ENCODE peak calls at places on chromosomes 13 and 19, in eight cellular contexts. W is lower lobe of right lung, Z is OCI-LY7, E is AG09319, T is brain microvascular endothelial cell, A is fibroblast of pulmonary artery, N is AG09309, D is activated B cell treated with CpG ODN at 0.5 μM for 24 hours. H is an unnamed sample.
A peak's percentile ranks its signal among the peaks of the same experiment; 100 is the strongest.

GRCh38 chr13:100549316-100549715 is 39.3 kb downstream of the GGACT start:
- DNase-seq in Z (no peak), W (no peak), N (no peak), T (no peak), A (no peak), D (no peak), E (no peak), H (no peak)

GRCh38 chr13:22945321-22946226 is 235.2 kb upstream of the SGCG start:
- DNase-seq in E (no peak), D (no peak), W (no peak), A (no peak), T (no peak), N (no peak), Z (no peak), H (no peak)

GRCh38 chr13:40220299-40220935 is 446.0 kb downstream of the FOXO1 start:
- DNase-seq in W (no peak), E (no peak), D (no peak), N (no peak), T (peak; percentile 59), A (peak; percentile 48), Z (no peak), H (no peak)

GRCh38 chr19:9917322-9917721 is 19.0 kb downstream of the OLFM2 start:
- DNase-seq in Z (peak; percentile 61), W (no peak), T (peak; percentile 66), N (no peak), A (peak; percentile 47), E (no peak), D (no peak), H (no peak)

GRCh38 chr19:33720155-33720493 is 76.5 kb upstream of the KCTD15 start:
- DNase-seq in N (no peak), W (no peak), A (no peak), Z (no peak), T (no peak), D (no peak), E (no peak), H (no peak)

GRCh38 chr19:16342002-16342715 is 17.5 kb downstream of the KLF2 start:
- DNase-seq in A (no peak), E (no peak), Z (peak; percentile 73), D (peak; percentile 59), T (no peak), N (no peak), W (no peak), H (peak; percentile 74)

GRCh38 chr19:6216996-6217751 is 62.6 kb downstream of the MLLT1 start:
- DNase-seq in A (peak; percentile 60), Z (no peak), E (no peak), W (peak; percentile 79), T (peak; percentile 22), D (no peak), N (no peak), H (no peak)

GRCh38 chr19:18756896-18757295 is 34.2 kb downstream of the COMP start:
- DNase-seq in N (no peak), T (no peak), Z (no peak), D (no peak), E (no peak), W (peak; percentile 65), A (no peak), H (no peak)

GRCh38 chr19:39078436-39079200 is 5.5 kb upstream of the ACP7 start:
- DNase-seq in E (peak; percentile 82), D (no peak), Z (no peak), T (peak; percentile 94), N (peak; percentile 96), W (no peak), A (peak; percentile 96), H (no peak)

GRCh38 chr13:44313674-44314073 is 60.0 kb upstream of the SERP2 start:
- DNase-seq in A (peak; percentile 63), E (no peak), T (peak; percentile 87), W (no peak), Z (no peak), D (no peak), N (peak; percentile 61), H (no peak)

GRCh38 chr19:6604906-6605305 is 14.0 kb upstream of the CD70 start:
- DNase-seq in W (no peak), A (no peak), N (no peak), T (no peak), Z (peak; percentile 92), E (no peak), D (no peak), H (no peak)

GRCh38 chr13:106052200-106052767 is 483.2 kb downstream of the EFNB2 start:
- DNase-seq in Z (no peak), D (no peak), W (no peak), E (no peak), A (no peak), T (no peak), N (peak; percentile 5), H (no peak)

GRCh38 chr13:112657850-112658445 is 31.9 kb upstream of the ATP11A start:
- DNase-seq in T (peak; percentile 83), E (no peak), A (peak; percentile 78), W (peak; percentile 16), N (peak; percentile 34), Z (no peak), D (no peak), H (no peak)

GRCh38 chr13:79434578-79434977 is 28.5 kb upstream of the RBM26 start:
- DNase-seq in A (peak; percentile 57), E (no peak), Z (no peak), N (peak; percentile 44), W (no peak), D (no peak), T (peak; percentile 57), H (no peak)

GRCh38 chr19:1850809-1851544 is 2.7 kb upstream of the REXO1 start:
- DNase-seq in T (no peak), N (no peak), E (no peak), D (no peak), A (no peak), W (no peak), Z (no peak), H (no peak)

GRCh38 chr19:28608292-28608691 is 604.7 kb downstream of the UQCRFS1 start:
- DNase-seq in D (no peak), W (no peak), A (no peak), Z (no peak), E (no peak), T (no peak), N (no peak), H (no peak)

GRCh38 chr19:28612275-28612769 is 600.6 kb downstream of the UQCRFS1 start:
- DNase-seq in W (no peak), N (no peak), D (no peak), E (no peak), Z (no peak), T (no peak), A (no peak), H (no peak)

GRCh38 chr19:28609091-28609755 is 603.7 kb downstream of the UQCRFS1 start:
- DNase-seq in D (no peak), W (no peak), E (no peak), Z (no peak), T (no peak), N (no peak), A (no peak), H (no peak)

GRCh38 chr19:28609944-28610343 is 603.0 kb downstream of the UQCRFS1 start:
- DNase-seq in A (no peak), W (no peak), Z (no peak), N (no peak), E (no peak), D (no peak), T (no peak), H (no peak)

GRCh38 chr19:28610731-28611130 is 602.2 kb downstream of the UQCRFS1 start:
- DNase-seq in N (no peak), Z (no peak), T (no peak), E (no peak), W (no peak), A (no peak), D (no peak), H (no peak)
- TF ChIP-seq CTCF in N (no peak), Z (no peak), T (no peak), E (no peak), W (no peak), A (no peak), D (no peak), H (no peak)

GRCh38 chr19:14916848-14917247 is 24.4 kb upstream of the OR7C2 start:
- DNase-seq in E (no peak), T (no peak), W (no peak), N (no peak), D (no peak), Z (peak; percentile 4), A (no peak), H (peak; percentile 15)
- TF ChIP-seq CTCF in E (no peak), T (no peak), W (no peak), N (no peak), D (no peak), Z (peak; percentile 38), A (no peak), H (no peak)

DNA sequence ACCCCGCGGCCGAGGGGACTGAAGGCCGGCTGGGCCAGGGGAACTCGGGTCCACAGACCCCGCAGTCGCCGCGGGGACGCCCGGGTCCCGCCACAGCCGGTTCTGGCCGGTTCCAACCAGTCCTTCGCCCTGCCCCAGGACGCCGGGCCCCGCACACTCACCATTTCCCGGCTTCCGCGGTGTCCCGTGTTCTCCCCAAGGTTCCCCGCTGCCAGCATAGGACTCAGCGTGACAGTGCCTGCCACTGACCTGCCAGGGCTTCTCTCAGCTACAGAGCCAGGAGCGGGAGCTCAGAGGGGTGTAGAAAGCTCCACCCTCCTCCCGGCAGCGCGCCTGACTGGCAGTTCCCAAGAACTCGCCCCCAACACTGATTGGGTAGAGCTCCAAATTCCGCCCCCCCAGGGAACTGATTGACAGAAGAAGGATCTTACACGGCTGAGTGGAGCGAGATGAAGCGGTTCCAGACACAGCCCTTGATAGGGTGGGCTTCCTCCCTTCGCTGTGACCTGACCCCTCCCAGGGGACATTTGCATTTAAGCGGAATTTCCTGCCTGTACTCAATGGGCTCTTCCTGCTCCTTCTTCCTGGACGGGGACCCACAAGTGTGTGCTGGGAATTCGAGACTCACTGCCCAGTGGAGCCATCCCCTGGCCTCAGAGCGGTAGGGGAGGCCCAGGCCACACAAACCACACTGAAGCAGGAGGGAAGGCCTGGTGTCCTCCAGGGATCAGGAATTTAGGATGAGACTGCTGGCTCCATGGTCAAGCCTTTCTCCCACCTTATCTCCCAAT is at the start of gene ZNF442:
- DNase-seq in Z (peak; percentile 78), W (peak; percentile 94), E (peak; percentile 80), D (peak; percentile 68), T (peak; percentile 95), N (peak; percentile 73), A (peak; percentile 97), H (peak; percentile 97)
- TF ChIP-seq CTCF in Z (peak; percentile 37), W (peak; percentile 68), E (peak; percentile 75), D (no peak), T (peak; percentile 84), N (peak; percentile 80), A (peak; percentile 81), H (no peak)

GRCh38 chr13:21032656-21033055 is 28.7 kb downstream of the LATS2 start:
- DNase-seq in N (no peak), D (no peak), A (no peak), E (no peak), T (no peak), W (no peak), Z (no peak), H (no peak)

GRCh38 chr13:21037656-21038055 is 23.7 kb downstream of the LATS2 start:
- DNase-seq in N (no peak), D (no peak), Z (no peak), E (no peak), T (no peak), A (no peak), W (no peak), H (no peak)

GRCh38 chr13:21033866-21034601 is 27.4 kb downstream of the LATS2 start:
- DNase-seq in A (no peak), N (no peak), Z (no peak), D (no peak), T (no peak), E (no peak), W (no peak), H (no peak)

GRCh38 chr13:21033224-21033855 is 28.0 kb downstream of the LATS2 start:
- DNase-seq in W (no peak), N (no peak), D (no peak), Z (no peak), A (peak; percentile 47), E (no peak), T (no peak), H (no peak)

GRCh38 chr13:21034602-21035190 is 26.7 kb downstream of the LATS2 start:
- DNase-seq in T (peak; percentile 41), W (no peak), Z (no peak), D (no peak), E (no peak), N (no peak), A (peak; percentile 71), H (peak; percentile 38)
- TF ChIP-seq CTCF in T (peak; percentile 71), W (peak; percentile 25), Z (no peak), D (no peak), E (peak; percentile 8), N (peak; percentile 43), A (peak; percentile 46), H (no peak)

H was measured in GM20000.